ENCODE peak calls at places on chromosomes 13 and 19, in six cellular contexts. V is breast epithelium, J is SK-N-SH, C is upper lobe of left lung, E is PC-3, X is stomach. I is an unnamed sample.

GRCh38 chr13:109010912-109011311 is 381.5 kb downstream of the MYO16 start:
- DNase-seq in X (no peak), C (no peak), E (no peak), J (no peak), V (no peak), I (no peak)

GRCh38 chr13:22939157-22939556 is 241.6 kb upstream of the SGCG start:
- DNase-seq in C (no peak), V (no peak), E (no peak), X (no peak), J (no peak), I (no peak)

GRCh38 chr13:110874508-110874960 is 40.3 kb downstream of the ANKRD10 start:
- DNase-seq in V (peak; percentile 66), C (peak; percentile 98), X (peak; percentile 85), E (peak; percentile 70), J (peak; percentile 96), I (peak; percentile 90)

GRCh38 chr13:98517576-98518310 is 59.2 kb downstream of the STK24 start:
- DNase-seq in V (no peak), E (no peak), J (no peak), X (no peak), C (no peak), I (no peak)

GRCh38 chr13:23348270-23349126 is 85.0 kb downstream of the SACS start:
- DNase-seq in C (no peak), X (no peak), J (no peak), E (no peak), V (no peak), I (no peak)

GRCh38 chr13:43760257-43760656 is 26.5 kb downstream of the ENOX1 start:
- DNase-seq in C (no peak), J (no peak), E (no peak), V (no peak), X (no peak), I (no peak)

GRCh38 chr19:51706885-51707284 is 13.8 kb downstream of the SPACA6 start:
- DNase-seq in E (no peak), C (no peak), J (no peak), X (no peak), V (no peak), I (no peak)

GRCh38 chr19:14363203-14364097 is 17.8 kb upstream of the ADGRE5 start:
- DNase-seq in C (peak; percentile 87), E (peak; percentile 69), X (peak; percentile 50), V (peak; percentile 41), J (peak; percentile 58), I (peak; percentile 86)

GRCh38 chr19:16376649-16377048 is 52.0 kb downstream of the KLF2 start:
- DNase-seq in X (no peak), J (peak; percentile 59), C (peak; percentile 82), E (peak; percentile 31), V (no peak), I (no peak)

GRCh38 chr19:51156710-51157109 is 14.6 kb downstream of the SIGLEC7 start:
- DNase-seq in J (no peak), C (no peak), V (no peak), X (no peak), E (no peak), I (no peak)

GRCh38 chr19:35451278-35452096 is 3.4 kb downstream of the FFAR2 start:
- DNase-seq in X (no peak), J (no peak), C (no peak), V (no peak), E (no peak), I (no peak)

GRCh38 chr13:97658556-97658955 is 224.6 kb downstream of the RAP2A start:
- DNase-seq in E (no peak), X (no peak), V (no peak), C (no peak), J (no peak), I (no peak)

GRCh38 chr19:16876904-16877361 is 11.9 kb upstream of the F2RL3 start:
- DNase-seq in E (peak; percentile 56), X (no peak), J (no peak), V (no peak), C (no peak), I (no peak)

GRCh38 chr19:23882493-23882892 is 32.2 kb upstream of the ZNF726 start:
- DNase-seq in J (no peak), V (no peak), C (no peak), X (peak; percentile 56), E (no peak), I (no peak)

GRCh38 chr19:33558846-33559245 is 37.3 kb upstream of the PEPD start:
- DNase-seq in C (no peak), V (no peak), J (no peak), E (no peak), X (no peak), I (no peak)

GRCh38 chr19:42088471-42089190 is 12.7 kb downstream of the ZNF574 start:
- DNase-seq in E (no peak), J (no peak), V (no peak), X (no peak), C (peak; percentile 65), I (no peak)

GRCh38 chr13:35393886-35394285 is 82.6 kb downstream of the MAB21L1 start:
- DNase-seq in C (no peak), J (no peak), E (no peak), V (no peak), X (no peak), I (no peak)

GRCh38 chr19:50659318-50660082 is 10.3 kb downstream of the C19orf81 start:
- DNase-seq in J (peak; percentile 68), X (no peak), C (no peak), V (no peak), E (no peak), I (no peak)

GRCh38 chr13:108609353-108609752 is 20.1 kb upstream of the MYO16 start:
- DNase-seq in J (peak; percentile 33), V (no peak), X (no peak), E (peak; percentile 57), C (no peak), I (no peak)

GRCh38 chr19:13437919-13438618 is 68.2 kb downstream of the CACNA1A start:
- DNase-seq in J (no peak), C (no peak), E (no peak), V (no peak), X (no peak), I (no peak)

GRCh38 chr19:43624933-43625332 is 5.5 kb upstream of the ZNF428 start:
- DNase-seq in X (peak; percentile 70), C (peak; percentile 76), J (no peak), V (peak; percentile 58), E (no peak), I (peak; percentile 36)

GRCh38 chr19:53882391-53883050 is 524 bp downstream of the PRKCG start:
- DNase-seq in X (no peak), E (no peak), C (no peak), V (no peak), J (no peak), I (no peak)

GRCh38 chr13:114044486-114044885 is 70.6 kb upstream of the C13orf46 start:
- DNase-seq in J (no peak), X (no peak), V (peak; percentile 40), E (no peak), C (peak; percentile 40), I (no peak)

GRCh38 chr13:84651288-84651687 is 769.0 kb upstream of the SLITRK1 start:
- DNase-seq in V (no peak), E (peak; percentile 65), J (no peak), X (no peak), C (no peak), I (no peak)

GRCh38 chr19:49890349-49891311 is 6.1 kb downstream of the IL4I1 start:
- DNase-seq in E (no peak), X (peak; percentile 57), C (peak; percentile 91), J (peak; percentile 93), V (no peak), I (no peak)

GRCh38 chr13:92849381-92849780 is 377.2 kb upstream of the GPC6 start:
- DNase-seq in V (no peak), X (no peak), C (no peak), E (no peak), J (no peak), I (no peak)
- H3K27ac ChIP-seq in V (no peak overlapping the region), X (no peak overlapping the region), C (no peak overlapping the region), E (no peak overlapping the region), J (no peak overlapping the region), I (no peak overlapping the region)

GRCh38 chr19:720691-721160 is 12.0 kb downstream of the PALM start:
- DNase-seq in J (peak; percentile 90), C (peak; percentile 76), V (no peak), E (no peak), X (no peak), I (no peak)

GRCh38 chr19:719636-720377 is 11.1 kb downstream of the PALM start:
- DNase-seq in E (no peak), V (no peak), J (peak; percentile 97), C (peak; percentile 87), X (no peak), I (no peak)

GRCh38 chr19:722553-723101 is 13.9 kb downstream of the PALM start:
- DNase-seq in C (peak; percentile 73), X (no peak), J (no peak), V (no peak), E (no peak), I (peak; percentile 65)

GRCh38 chr19:718251-719024 is 9.7 kb downstream of the PALM start:
- DNase-seq in J (peak; percentile 55), C (no peak), E (no peak), V (no peak), X (no peak), I (no peak)

GRCh38 chr19:719081-719512 is 10.4 kb downstream of the PALM start:
- DNase-seq in X (no peak), J (no peak), C (peak; percentile 90), V (no peak), E (no peak), I (peak; percentile 72)
- H3K4me3 ChIP-seq in X (no peak overlapping the region), J (no peak overlapping the region), C (no peak overlapping the region), V (peak overlapping the region; percentile 54), E (no peak overlapping the region), I (peak overlapping the region; percentile 44)

DNA sequence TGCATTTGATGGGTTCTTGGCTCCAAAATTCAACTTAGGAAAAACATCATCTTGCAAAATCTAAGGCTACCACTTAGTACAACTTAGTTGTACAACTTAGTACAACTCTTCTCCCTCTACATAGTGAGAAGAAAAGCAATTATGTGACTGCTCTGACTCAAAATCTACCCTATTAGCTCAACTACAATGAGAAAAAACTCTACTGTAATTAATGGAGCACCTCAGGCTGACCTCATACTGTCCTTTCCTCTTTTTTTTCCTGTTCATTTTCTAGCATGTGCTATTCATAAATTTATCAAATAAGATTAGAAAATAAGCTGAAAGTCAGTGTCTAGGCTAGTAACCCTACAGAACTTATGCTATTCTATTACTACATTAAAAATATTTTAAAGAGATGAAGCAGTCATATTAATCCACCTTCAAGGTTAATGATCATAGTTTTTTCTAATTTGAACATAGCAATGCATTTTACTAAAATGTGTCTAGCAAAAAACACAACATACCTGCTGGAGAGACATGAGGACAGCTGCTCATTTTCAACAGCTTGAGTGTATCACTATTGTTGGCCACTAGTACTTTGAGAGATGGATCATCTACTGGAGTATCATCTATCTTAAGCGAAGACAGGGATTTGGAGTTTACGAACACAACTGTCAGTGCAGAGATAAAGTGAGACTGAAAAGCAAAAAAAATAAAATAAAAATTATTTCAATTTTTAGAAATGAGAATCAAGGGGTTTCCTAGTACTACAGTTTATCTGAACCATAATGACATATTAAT is 11.9 kb downstream of the FBXL3 start:
- DNase-seq in C (no peak), E (no peak), J (no peak), V (no peak), X (no peak), I (no peak)
- TF ChIP-seq CTCF in C (no peak), E (no peak), J (no peak), V (no peak), X (no peak), I (no peak)

DNA sequence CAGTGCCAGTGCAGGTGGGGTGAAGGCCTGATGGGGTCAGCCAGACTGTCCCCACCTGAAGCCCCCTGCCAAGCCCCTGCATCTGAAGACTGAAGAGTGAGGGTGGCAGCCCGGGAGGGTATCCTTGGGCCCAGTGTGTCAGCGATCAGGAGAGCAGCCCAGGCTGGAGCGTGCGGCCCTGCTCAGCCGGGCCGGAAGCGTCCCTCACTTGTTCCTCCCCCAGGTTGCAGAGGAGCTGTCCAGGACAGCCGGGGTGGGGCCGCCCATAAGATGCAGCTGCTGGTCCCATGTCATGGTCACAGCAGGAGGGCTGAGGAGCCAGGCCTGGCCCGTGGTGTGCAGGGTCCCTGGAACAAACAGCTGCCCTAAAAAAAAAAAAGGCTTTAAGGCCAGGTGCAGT is 55.4 kb downstream of the KDM4B start:
- DNase-seq in X (no peak), V (no peak), C (no peak), J (no peak), E (no peak), I (no peak)
- H3K27ac ChIP-seq in X (peak overlapping the region; percentile 61), V (no peak overlapping the region), C (no peak overlapping the region), J (no peak overlapping the region), E (no peak overlapping the region), I (no peak overlapping the region)

I was measured in left ventricle myocardium inferior.